ENCODE peak calls at places on chromosomes 11 and 22, in nine cellular contexts. One of them, this sample, is unnamed.

GRCh38 chr11:8566613-8567210 is 27.3 kb downstream of the STK33 start:
- DNase-seq in endothelial cell of umbilical vein: peak; percentile 50
- DNase-seq in stimulated activated CD4-positive, alpha-beta T cell treated with anti-CD3 and anti-CD28 coated beads, Interleukin-4, amount 100 ng/mL, for 48 hours: no peak
- DNase-seq in lung microvascular endothelial cell: peak; percentile 59
- DNase-seq in iris pigment epithelial cell: peak; percentile 46
- DNase-seq in HTR-8/SVneo: peak; percentile 9
- DNase-seq in coronary artery: no peak
- DNase-seq in mesenteric fat pad: no peak
- DNase-seq in NCI-H1694 treated with DMSO at 0.1 percent for 48 hours: peak; percentile 66
- DNase-seq in this sample: peak; percentile 62

GRCh38 chr11:70352601-70353000 is 45.7 kb upstream of the CTTN start:
- DNase-seq in endothelial cell of umbilical vein: no peak
- DNase-seq in stimulated activated CD4-positive, alpha-beta T cell treated with anti-CD3 and anti-CD28 coated beads, Interleukin-4, amount 100 ng/mL, for 48 hours: no peak
- DNase-seq in lung microvascular endothelial cell: no peak
- DNase-seq in iris pigment epithelial cell: no peak
- DNase-seq in HTR-8/SVneo: no peak
- DNase-seq in coronary artery: no peak
- DNase-seq in mesenteric fat pad: no peak
- DNase-seq in NCI-H1694 treated with DMSO at 0.1 percent for 48 hours: no peak
- DNase-seq in this sample: no peak

GRCh38 chr22:25987948-25988347 is 181.3 kb upstream of the SEZ6L start:
- DNase-seq in endothelial cell of umbilical vein: no peak
- DNase-seq in stimulated activated CD4-positive, alpha-beta T cell treated with anti-CD3 and anti-CD28 coated beads, Interleukin-4, amount 100 ng/mL, for 48 hours: no peak
- DNase-seq in lung microvascular endothelial cell: no peak
- DNase-seq in iris pigment epithelial cell: no peak
- DNase-seq in HTR-8/SVneo: no peak
- DNase-seq in coronary artery: no peak
- DNase-seq in mesenteric fat pad: no peak
- DNase-seq in NCI-H1694 treated with DMSO at 0.1 percent for 48 hours: no peak
- DNase-seq in this sample: no peak

GRCh38 chr11:9728058-9728457 is 64.2 kb downstream of the SWAP70 start:
- DNase-seq in endothelial cell of umbilical vein: no peak
- DNase-seq in stimulated activated CD4-positive, alpha-beta T cell treated with anti-CD3 and anti-CD28 coated beads, Interleukin-4, amount 100 ng/mL, for 48 hours: no peak
- DNase-seq in lung microvascular endothelial cell: no peak
- DNase-seq in iris pigment epithelial cell: no peak
- DNase-seq in HTR-8/SVneo: no peak
- DNase-seq in coronary artery: no peak
- DNase-seq in mesenteric fat pad: no peak
- DNase-seq in NCI-H1694 treated with DMSO at 0.1 percent for 48 hours: no peak
- DNase-seq in this sample: no peak

GRCh38 chr11:69460540-69461257 is 20.8 kb upstream of the LINC01488 start:
- DNase-seq in endothelial cell of umbilical vein: no peak
- DNase-seq in stimulated activated CD4-positive, alpha-beta T cell treated with anti-CD3 and anti-CD28 coated beads, Interleukin-4, amount 100 ng/mL, for 48 hours: no peak
- DNase-seq in lung microvascular endothelial cell: no peak
- DNase-seq in iris pigment epithelial cell: peak; percentile 86
- DNase-seq in HTR-8/SVneo: no peak
- DNase-seq in coronary artery: no peak
- DNase-seq in mesenteric fat pad: no peak
- DNase-seq in NCI-H1694 treated with DMSO at 0.1 percent for 48 hours: no peak
- DNase-seq in this sample: peak; percentile 80

GRCh38 chr22:46538816-46539163 is 1.4 kb upstream of the CELSR1 start:
- DNase-seq in endothelial cell of umbilical vein: no peak
- DNase-seq in stimulated activated CD4-positive, alpha-beta T cell treated with anti-CD3 and anti-CD28 coated beads, Interleukin-4, amount 100 ng/mL, for 48 hours: no peak
- DNase-seq in lung microvascular endothelial cell: no peak
- DNase-seq in iris pigment epithelial cell: peak; percentile 36
- DNase-seq in HTR-8/SVneo: no peak
- DNase-seq in coronary artery: no peak
- DNase-seq in mesenteric fat pad: no peak
- DNase-seq in NCI-H1694 treated with DMSO at 0.1 percent for 48 hours: no peak
- DNase-seq in this sample: peak; percentile 73

GRCh38 chr11:3205261-3206127 is 13.1 kb downstream of the MRGPRG start:
- DNase-seq in endothelial cell of umbilical vein: no peak
- DNase-seq in stimulated activated CD4-positive, alpha-beta T cell treated with anti-CD3 and anti-CD28 coated beads, Interleukin-4, amount 100 ng/mL, for 48 hours: no peak
- DNase-seq in lung microvascular endothelial cell: no peak
- DNase-seq in iris pigment epithelial cell: no peak
- DNase-seq in HTR-8/SVneo: no peak
- DNase-seq in coronary artery: no peak
- DNase-seq in mesenteric fat pad: no peak
- DNase-seq in NCI-H1694 treated with DMSO at 0.1 percent for 48 hours: no peak
- DNase-seq in this sample: peak; percentile 30

GRCh38 chr11:95695181-95695580 is 94.4 kb downstream of the FAM76B start:
- DNase-seq in endothelial cell of umbilical vein: no peak
- DNase-seq in stimulated activated CD4-positive, alpha-beta T cell treated with anti-CD3 and anti-CD28 coated beads, Interleukin-4, amount 100 ng/mL, for 48 hours: no peak
- DNase-seq in lung microvascular endothelial cell: no peak
- DNase-seq in iris pigment epithelial cell: no peak
- DNase-seq in HTR-8/SVneo: no peak
- DNase-seq in coronary artery: no peak
- DNase-seq in mesenteric fat pad: no peak
- DNase-seq in NCI-H1694 treated with DMSO at 0.1 percent for 48 hours: no peak
- DNase-seq in this sample: no peak

GRCh38 chr11:9664276-9665171 is 647 bp downstream of the SWAP70 start:
- DNase-seq in endothelial cell of umbilical vein: peak; percentile 65
- DNase-seq in stimulated activated CD4-positive, alpha-beta T cell treated with anti-CD3 and anti-CD28 coated beads, Interleukin-4, amount 100 ng/mL, for 48 hours: no peak
- DNase-seq in lung microvascular endothelial cell: peak; percentile 47
- DNase-seq in iris pigment epithelial cell: peak; percentile 59
- DNase-seq in HTR-8/SVneo: peak; percentile 28
- DNase-seq in coronary artery: peak; percentile 87
- DNase-seq in mesenteric fat pad: no peak
- DNase-seq in NCI-H1694 treated with DMSO at 0.1 percent for 48 hours: no peak
- DNase-seq in this sample: peak; percentile 61

GRCh38 chr22:33631777-33632176 is 288.5 kb downstream of the LARGE1 start:
- DNase-seq in endothelial cell of umbilical vein: no peak
- DNase-seq in stimulated activated CD4-positive, alpha-beta T cell treated with anti-CD3 and anti-CD28 coated beads, Interleukin-4, amount 100 ng/mL, for 48 hours: no peak
- DNase-seq in lung microvascular endothelial cell: no peak
- DNase-seq in iris pigment epithelial cell: no peak
- DNase-seq in HTR-8/SVneo: no peak
- DNase-seq in coronary artery: no peak
- DNase-seq in mesenteric fat pad: no peak
- DNase-seq in NCI-H1694 treated with DMSO at 0.1 percent for 48 hours: no peak
- DNase-seq in this sample: no peak

GRCh38 chr11:1397146-1397861 is 7.6 kb downstream of the BRSK2 start:
- DNase-seq in endothelial cell of umbilical vein: no peak
- DNase-seq in stimulated activated CD4-positive, alpha-beta T cell treated with anti-CD3 and anti-CD28 coated beads, Interleukin-4, amount 100 ng/mL, for 48 hours: no peak
- DNase-seq in lung microvascular endothelial cell: no peak
- DNase-seq in iris pigment epithelial cell: no peak
- DNase-seq in HTR-8/SVneo: no peak
- DNase-seq in coronary artery: no peak
- DNase-seq in mesenteric fat pad: no peak
- DNase-seq in NCI-H1694 treated with DMSO at 0.1 percent for 48 hours: no peak
- DNase-seq in this sample: no peak

GRCh38 chr22:22720201-22720723 is 75.8 kb downstream of the GGTLC2 start:
- DNase-seq in endothelial cell of umbilical vein: peak; percentile 69
- DNase-seq in stimulated activated CD4-positive, alpha-beta T cell treated with anti-CD3 and anti-CD28 coated beads, Interleukin-4, amount 100 ng/mL, for 48 hours: peak; percentile 25
- DNase-seq in lung microvascular endothelial cell: peak; percentile 63
- DNase-seq in iris pigment epithelial cell: peak; percentile 67
- DNase-seq in HTR-8/SVneo: no peak
- DNase-seq in coronary artery: peak; percentile 35
- DNase-seq in mesenteric fat pad: no peak
- DNase-seq in NCI-H1694 treated with DMSO at 0.1 percent for 48 hours: peak; percentile 57
- DNase-seq in this sample: peak; percentile 55

GRCh38 chr11:88183233-88183632 is 8.0 kb upstream of the RAB38 start:
- DNase-seq in endothelial cell of umbilical vein: no peak
- DNase-seq in stimulated activated CD4-positive, alpha-beta T cell treated with anti-CD3 and anti-CD28 coated beads, Interleukin-4, amount 100 ng/mL, for 48 hours: no peak
- DNase-seq in lung microvascular endothelial cell: no peak
- DNase-seq in iris pigment epithelial cell: no peak
- DNase-seq in HTR-8/SVneo: no peak
- DNase-seq in coronary artery: no peak
- DNase-seq in mesenteric fat pad: no peak
- DNase-seq in NCI-H1694 treated with DMSO at 0.1 percent for 48 hours: no peak
- DNase-seq in this sample: no peak

GRCh38 chr11:2186669-2187266 is 15.2 kb upstream of the TH start:
- DNase-seq in endothelial cell of umbilical vein: peak; percentile 11
- DNase-seq in stimulated activated CD4-positive, alpha-beta T cell treated with anti-CD3 and anti-CD28 coated beads, Interleukin-4, amount 100 ng/mL, for 48 hours: peak; percentile 19
- DNase-seq in lung microvascular endothelial cell: peak; percentile 52
- DNase-seq in iris pigment epithelial cell: peak; percentile 16
- DNase-seq in HTR-8/SVneo: peak; percentile 35
- DNase-seq in coronary artery: no peak
- DNase-seq in mesenteric fat pad: no peak
- DNase-seq in NCI-H1694 treated with DMSO at 0.1 percent for 48 hours: no peak
- DNase-seq in this sample: peak; percentile 17

GRCh38 chr11:46381046-46381835 is at the start of gene MDK:
- DNase-seq in endothelial cell of umbilical vein: peak; percentile 37
- DNase-seq in stimulated activated CD4-positive, alpha-beta T cell treated with anti-CD3 and anti-CD28 coated beads, Interleukin-4, amount 100 ng/mL, for 48 hours: no peak
- DNase-seq in lung microvascular endothelial cell: peak; percentile 64
- DNase-seq in iris pigment epithelial cell: no peak
- DNase-seq in HTR-8/SVneo: no peak
- DNase-seq in coronary artery: no peak
- DNase-seq in mesenteric fat pad: no peak
- DNase-seq in NCI-H1694 treated with DMSO at 0.1 percent for 48 hours: no peak
- DNase-seq in this sample: peak; percentile 30